ENCODE peak calls at places on chromosome 22, in ten cellular contexts. C is K562; R is fibroblast of lung; M is dorsolateral prefrontal cortex; D is GM23338; J is IMR-90; B is choroid plexus epithelial cell; F is kidney epithelial cell; A is naive thymus-derived CD4-positive, alpha-beta T cell; L is heart left ventricle. K is an unnamed sample.

GRCh38 chr22:19565382-19565902 is 41.2 kb upstream of the CLDN5 start:
- DNase-seq in J (no peak), M (no peak), C (peak), B (no peak), D (no peak), F (no peak), L (no peak), A (no peak), R (no peak), K (no peak)

GRCh38 chr22:42236268-42236667 is 34.2 kb downstream of the TCF20 start:
- DNase-seq in F (no peak), R (no peak), D (peak), L (no peak), B (no peak), J (no peak), C (no peak), A (no peak), M (no peak), K (no peak)

GRCh38 chr22:46854125-46854870 is 91.8 kb downstream of the TBC1D22A start:
- DNase-seq in L (no peak), F (no peak), D (peak), A (no peak), M (no peak), B (peak), R (peak), C (peak), J (peak), K (peak)

GRCh38 chr22:25716637-25717036 is 25.4 kb upstream of the MYO18B start:
- DNase-seq in J (no peak), C (no peak), B (no peak), L (no peak), R (no peak), F (no peak), A (no peak), M (no peak), D (no peak), K (no peak)

GRCh38 chr22:42716649-42717127 is 4.0 kb downstream of the A4GALT start:
- DNase-seq in C (no peak), D (no peak), B (no peak), A (no peak), L (no peak), J (no peak), R (no peak), F (no peak), M (no peak), K (no peak)

GRCh38 chr22:20165913-20166312 is 15.1 kb upstream of the CCDC188 start:
- DNase-seq in R (no peak), F (no peak), C (no peak), D (no peak), B (no peak), A (no peak), J (no peak), M (no peak), L (no peak), K (no peak)

GRCh38 chr22:46931881-46932280 is 169.4 kb downstream of the TBC1D22A start:
- DNase-seq in R (no peak), M (no peak), F (no peak), D (no peak), L (no peak), B (peak), C (no peak), A (no peak), J (peak), K (no peak)

GRCh38 chr22:25898707-25899365 is 156.8 kb downstream of the MYO18B start:
- DNase-seq in D (peak), C (peak), B (no peak), J (no peak), L (no peak), R (no peak), M (no peak), A (no peak), F (no peak), K (peak)

GRCh38 chr22:32355760-32356159 is 1.9 kb upstream of the RFPL3 start:
- DNase-seq in L (no peak), B (peak), R (no peak), D (peak), F (no peak), C (no peak), A (no peak), J (no peak), M (no peak), K (peak)

GRCh38 chr22:23183107-23183698 is 2.9 kb downstream of the BCR start:
- DNase-seq in A (no peak), J (peak), M (peak), L (peak), F (no peak), D (peak), C (peak), B (peak), R (peak), K (peak)

DNA sequence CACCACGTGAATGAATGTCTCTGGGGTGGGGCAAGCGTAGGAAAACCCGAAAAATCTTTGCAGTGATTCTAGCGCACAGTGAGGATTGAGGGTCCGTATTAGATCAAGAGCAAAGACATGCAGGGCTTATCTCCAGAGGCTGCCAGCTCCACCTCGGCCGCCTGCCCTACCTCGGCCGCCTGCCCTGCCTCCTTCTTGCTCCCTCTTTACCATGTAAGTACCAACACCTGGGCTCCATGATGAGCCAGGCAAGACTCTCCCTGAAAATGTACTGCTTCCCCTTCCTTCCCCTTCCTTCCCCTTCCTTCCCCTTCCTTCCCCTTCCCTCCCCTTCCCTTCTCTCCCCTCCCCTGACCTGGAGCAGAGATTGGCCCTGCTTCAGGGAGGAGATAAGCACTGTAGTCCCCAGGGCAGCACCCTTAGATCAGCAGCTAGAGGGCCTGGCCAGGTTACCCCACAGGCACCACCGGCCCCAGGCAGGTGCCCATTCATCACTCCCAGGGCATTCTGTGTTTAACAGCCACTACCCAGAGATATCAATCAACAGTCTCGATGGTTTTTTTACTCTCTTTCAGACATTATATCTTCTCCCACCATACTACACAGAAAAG is 25.5 kb upstream of the ADORA2A start:
- DNase-seq in D (no peak), J (no peak), L (no peak), A (no peak), M (no peak), R (no peak), B (no peak), C (no peak), F (no peak), K (peak)
- H3K4me3 ChIP-seq in D (no peak), J (no peak), L (no peak), A (no peak), M (no peak), R (no peak), B (no peak), C (no peak), F (no peak), K (no peak)

GRCh38 chr22:49856343-49856742 is 2.7 kb downstream of the ZBED4 start:
- DNase-seq in F (no peak), D (no peak), C (no peak), J (no peak), R (no peak), B (no peak), M (no peak), L (no peak), A (no peak), K (peak)
- H3K4me3 ChIP-seq in F (no peak), D (no peak), C (no peak), J (no peak), R (no peak), B (no peak), M (no peak), L (no peak), A (no peak), K (no peak)

DNA sequence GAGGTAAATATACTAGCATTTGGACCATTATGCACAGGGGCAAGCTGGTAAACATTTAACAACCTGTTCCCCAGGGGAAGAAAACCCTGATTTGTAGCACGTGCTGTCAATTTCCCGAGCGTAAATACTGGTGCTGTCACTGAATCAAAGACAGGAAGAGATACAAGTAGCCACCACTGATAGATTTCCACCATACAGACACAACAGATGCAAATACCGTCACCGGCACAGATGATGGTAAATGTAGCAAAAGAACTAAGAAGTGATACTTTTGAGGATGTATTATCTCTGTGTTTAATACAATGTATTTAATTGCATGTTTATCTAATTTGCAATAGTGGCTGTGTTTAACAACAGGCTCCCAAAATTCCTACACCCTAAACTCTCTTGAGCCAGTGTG is 39.6 kb downstream of the SHISAL1 start:
- DNase-seq in J (no peak), L (no peak), C (no peak), B (no peak), F (no peak), R (no peak), A (no peak), D (no peak), M (no peak), K (peak)
- H3K4me3 ChIP-seq in J (no peak), L (no peak), C (no peak), B (no peak), F (no peak), R (no peak), A (no peak), D (no peak), M (no peak), K (no peak)

DNA sequence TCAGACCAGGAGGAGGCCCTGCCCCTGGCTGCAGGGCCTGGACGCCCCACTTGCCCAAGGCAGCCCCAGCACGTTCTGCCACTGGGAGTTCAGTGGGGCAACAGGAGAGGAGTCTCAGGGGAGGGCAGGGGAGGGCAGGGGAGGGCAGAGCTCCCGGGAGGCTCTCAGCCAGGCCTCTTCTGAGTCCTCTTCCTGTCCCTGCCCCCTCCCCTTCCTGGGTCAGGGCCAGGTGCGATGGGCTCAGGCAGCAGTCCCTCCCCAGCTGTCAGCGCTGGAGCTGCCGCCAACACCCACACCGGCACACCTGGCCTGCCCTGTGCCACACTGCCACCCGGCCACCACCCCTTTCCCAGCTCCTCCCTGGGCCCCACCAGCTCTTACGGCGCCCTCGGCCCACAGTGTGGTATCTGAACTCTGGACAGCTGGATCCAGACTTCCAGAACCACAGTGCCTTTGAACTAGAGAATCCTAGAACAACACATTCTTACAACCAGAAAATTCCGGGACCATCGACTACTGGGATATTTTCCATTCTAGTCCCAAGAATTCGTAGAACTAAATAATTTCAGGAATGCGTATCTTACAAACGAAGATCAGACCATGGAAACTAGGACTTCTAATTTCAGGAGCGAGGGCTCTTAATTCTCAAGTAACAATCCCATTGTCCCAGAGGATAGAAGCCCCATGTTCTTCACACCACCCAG is 21.8 kb downstream of the RPL3 start:
- DNase-seq in J (no peak), D (peak), M (no peak), A (no peak), C (no peak), L (no peak), F (no peak), B (no peak), R (no peak), K (no peak)
- H3K4me3 ChIP-seq in J (no peak), D (no peak), M (no peak), A (no peak), C (no peak), L (no peak), F (no peak), B (no peak), R (no peak), K (no peak)

GRCh38 chr22:30425327-30425615 is 297 bp upstream of the MTFP1 start:
- DNase-seq in L (no peak), J (no peak), A (no peak), B (no peak), F (no peak), R (no peak), D (no peak), M (no peak), C (no peak), K (no peak)
- H3K4me3 ChIP-seq in L (peak), J (peak), A (peak), B (peak), F (peak), R (peak), D (peak), M (peak), C (peak), K (peak)

K was measured in H7.